ENCODE peak calls at places on chromosomes 2 and 18, in ten cellular contexts. Y is endodermal cell, K is heart right ventricle, O is body of pancreas, N is K562, Q is esophagus squamous epithelium, D is ascending aorta, R is colonic mucosa, C is lung, I is left lung. G is an unnamed sample. For H3K4me1, the result is how much of the 10 kb centered on the place peaks cover.

GRCh38 chr2:134218928-134219707 is 34.8 kb upstream of the MGAT5 start:
- DNase-seq in Y (peak), K (no peak), O (no peak), N (no peak), Q (no peak), D (no peak), R (peak), C (no peak), I (peak), G (peak)

GRCh38 chr2:136112949-136113766 is 4.8 kb downstream of the CXCR4 start:
- DNase-seq in Y (no peak), K (no peak), O (no peak), N (no peak), Q (no peak), D (no peak), R (no peak), C (peak), I (no peak), G (no peak)

GRCh38 chr18:55688066-55688465 is 100.1 kb upstream of the TCF4 start:
- DNase-seq in Y (no peak), K (no peak), O (no peak), N (no peak), Q (no peak), D (no peak), R (no peak), C (no peak), I (no peak), G (no peak)

GRCh38 chr2:237790353-237790752 is 8.2 kb upstream of the RBM44 start:
- DNase-seq in Y (no peak), K (no peak), O (no peak), N (no peak), Q (no peak), D (no peak), R (no peak), C (no peak), I (no peak), G (no peak)

GRCh38 chr2:1784087-1784486 is 39.8 kb upstream of the PXDN start:
- DNase-seq in Y (no peak), K (no peak), O (no peak), N (no peak), Q (no peak), D (no peak), R (no peak), C (no peak), I (no peak), G (peak)

GRCh38 chr2:240564191-240564570 is 4.0 kb downstream of the DUSP28 start:
- DNase-seq in Y (peak), K (no peak), O (no peak), N (no peak), Q (no peak), D (no peak), R (no peak), C (no peak), I (no peak), G (no peak)

GRCh38 chr2:62194558-62195420 is 1.1 kb upstream of the B3GNT2 start:
- DNase-seq in Y (peak), K (peak), O (no peak), N (no peak), Q (no peak), D (no peak), R (peak), C (no peak), I (peak), G (peak)

GRCh38 chr18:31413137-31413536 is 34.4 kb upstream of the DSG3 start:
- DNase-seq in Y (no peak), K (no peak), O (no peak), N (no peak), Q (no peak), D (no peak), R (no peak), C (no peak), I (no peak), G (no peak)

GRCh38 chr2:8595428-8595805 is 86.4 kb upstream of the ID2 start:
- DNase-seq in Y (no peak), K (no peak), O (no peak), N (no peak), Q (no peak), D (no peak), R (no peak), C (no peak), I (no peak), G (no peak)

DNA sequence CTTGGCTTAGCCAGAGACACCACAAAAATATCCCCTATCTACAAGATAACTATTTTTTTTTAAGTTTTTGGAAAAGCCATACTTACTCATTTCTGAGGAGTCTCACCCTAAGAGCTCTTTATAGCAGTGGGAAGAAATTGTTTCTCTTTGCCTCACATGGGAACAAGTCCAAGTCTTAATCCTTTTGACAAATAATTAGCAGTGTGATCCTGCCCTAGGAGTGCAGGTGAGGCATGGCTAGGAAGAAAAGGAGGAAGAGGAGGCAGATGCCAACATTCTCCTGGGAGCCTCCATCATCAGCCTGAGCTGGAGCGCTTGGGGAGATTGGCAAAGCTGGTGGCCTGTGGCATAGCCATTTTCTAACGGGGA is 115.6 kb downstream of the STPG4 start:
- DNase-seq in Y (no peak), K (no peak), O (no peak), N (no peak), Q (no peak), D (no peak), R (no peak), C (no peak), I (no peak), G (no peak)
- H3K4me3 ChIP-seq in Y (no peak), K (no peak), O (no peak), N (no peak), Q (no peak), D (no peak), R (no peak), C (no peak), I (no peak), G (no peak)

GRCh38 chr2:130372833-130373807 is 17.3 kb downstream of the PTPN18 start:
- DNase-seq in Y (no peak), K (no peak), O (no peak), N (no peak), Q (no peak), D (no peak), R (no peak), C (no peak), I (no peak), G (peak)
- H3K4me1 ChIP-seq in Y (under half), K (under half), O (under half), N (under half), Q (half or more), D (under half), R (under half), C (under half), I (under half), G (under half)

GRCh38 chr2:216991563-216991962 is 131.7 kb upstream of the TNP1 start:
- DNase-seq in Y (no peak), K (peak), O (no peak), N (no peak), Q (no peak), D (no peak), R (peak), C (no peak), I (no peak), G (peak)

GRCh38 chr2:216985658-216986141 is 125.8 kb upstream of the TNP1 start:
- DNase-seq in Y (peak), K (no peak), O (no peak), N (no peak), Q (no peak), D (no peak), R (no peak), C (no peak), I (no peak), G (no peak)

GRCh38 chr2:216992056-216992455 is 132.2 kb upstream of the TNP1 start:
- DNase-seq in Y (no peak), K (peak), O (no peak), N (no peak), Q (no peak), D (no peak), R (no peak), C (no peak), I (no peak), G (peak)

GRCh38 chr2:216987176-216987809 is 127.4 kb upstream of the TNP1 start:
- DNase-seq in Y (no peak), K (no peak), O (no peak), N (no peak), Q (no peak), D (no peak), R (no peak), C (no peak), I (no peak), G (peak)

GRCh38 chr2:216989335-216990129 is 129.7 kb upstream of the TNP1 start:
- DNase-seq in Y (no peak), K (no peak), O (no peak), N (no peak), Q (no peak), D (no peak), R (no peak), C (no peak), I (no peak), G (no peak)
- TF ChIP-seq CTCF in Y (peak), K (peak), O (no peak), N (peak), Q (no peak), D (no peak), R (no peak), C (no peak), I (no peak), G (peak)

GRCh38 chr2:208698114-208698513 is 291.5 kb downstream of the PTH2R start:
- DNase-seq in Y (no peak), K (no peak), O (no peak), N (no peak), Q (no peak), D (no peak), R (no peak), C (no peak), I (no peak), G (no peak)
- H3K4me3 ChIP-seq in Y (no peak), K (no peak), O (no peak), N (no peak), Q (no peak), D (no peak), R (no peak), C (no peak), I (no peak), G (no peak)

GRCh38 chr2:102034683-102035606 is 43.2 kb downstream of the IL1R2 start:
- DNase-seq in Y (no peak), K (no peak), O (no peak), N (no peak), Q (no peak), D (no peak), R (no peak), C (no peak), I (no peak), G (no peak)
- H3K4me1 ChIP-seq in Y (under half), K (under half), O (under half), N (under half), Q (half or more), D (under half), R (under half), C (under half), I (under half), G (under half)

DNA sequence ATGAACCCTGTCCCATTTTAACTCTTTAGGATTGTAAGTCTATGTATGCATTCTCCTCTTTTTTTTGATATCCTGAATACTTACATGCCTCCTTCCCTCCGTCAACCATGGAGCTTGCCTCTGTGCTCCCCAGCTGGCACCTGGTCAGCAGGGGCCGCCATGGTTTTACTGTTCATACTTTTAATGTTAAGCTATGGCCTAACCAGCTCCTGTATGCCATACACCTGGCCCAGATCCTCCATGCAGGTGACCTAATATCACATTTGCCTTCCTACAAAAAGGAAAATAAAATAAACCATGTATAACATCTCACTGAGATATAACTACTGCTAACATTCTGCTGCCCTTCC is 283.1 kb upstream of the TRIB2 start:
- DNase-seq in Y (no peak), K (no peak), O (peak), N (no peak), Q (no peak), D (no peak), R (no peak), C (no peak), I (no peak), G (no peak)
- TF ChIP-seq CTCF in Y (peak), K (no peak), O (no peak), N (peak), Q (no peak), D (no peak), R (no peak), C (no peak), I (no peak), G (no peak)

DNA sequence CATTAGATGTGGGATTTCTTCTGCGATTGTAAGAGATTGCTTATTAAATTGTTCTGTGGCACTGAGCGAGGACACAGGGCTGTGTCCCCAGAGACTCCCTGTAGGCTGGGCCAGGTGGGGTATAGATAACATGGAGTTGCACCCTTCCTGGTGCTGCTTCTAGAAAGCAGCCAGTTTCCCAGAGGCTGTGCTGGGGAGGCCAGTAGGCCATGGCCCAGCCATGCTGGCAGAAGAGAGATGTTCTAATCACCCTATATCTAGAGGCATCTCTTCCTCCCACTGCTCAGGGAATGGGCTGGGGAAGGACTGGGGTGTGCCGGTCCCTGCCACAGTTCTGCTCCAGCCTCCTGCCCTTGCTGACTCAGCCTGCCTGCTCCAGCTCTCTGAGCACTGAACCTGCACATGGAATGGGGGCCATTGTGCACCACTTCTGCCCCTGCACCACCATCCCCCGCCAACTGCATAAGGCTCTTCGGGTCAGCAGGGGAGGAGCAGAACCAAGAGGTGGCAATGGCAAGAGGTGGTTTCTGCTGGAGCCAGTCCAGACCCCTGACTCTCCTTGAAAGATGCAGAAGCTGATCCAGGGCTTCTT is 66.8 kb downstream of the HS1BP3 start:
- DNase-seq in Y (no peak), K (peak), O (no peak), N (no peak), Q (no peak), D (no peak), R (no peak), C (no peak), I (peak), G (peak)
- H3K4me3 ChIP-seq in Y (no peak), K (no peak), O (no peak), N (no peak), Q (no peak), D (no peak), R (no peak), C (no peak), I (no peak), G (no peak)

GRCh38 chr2:43157506-43158232 is 68.7 kb downstream of the ZFP36L2 start:
- DNase-seq in Y (no peak), K (no peak), O (no peak), N (no peak), Q (no peak), D (no peak), R (no peak), C (no peak), I (peak), G (no peak)

GRCh38 chr2:43158259-43158880 is 68.0 kb downstream of the ZFP36L2 start:
- DNase-seq in Y (no peak), K (peak), O (peak), N (no peak), Q (peak), D (peak), R (peak), C (peak), I (peak), G (peak)

GRCh38 chr2:43154685-43155084 is 71.7 kb downstream of the ZFP36L2 start:
- DNase-seq in Y (no peak), K (no peak), O (peak), N (no peak), Q (no peak), D (no peak), R (peak), C (no peak), I (no peak), G (no peak)

GRCh38 chr2:43152711-43153627 is 73.4 kb downstream of the ZFP36L2 start:
- DNase-seq in Y (no peak), K (peak), O (peak), N (no peak), Q (no peak), D (no peak), R (no peak), C (no peak), I (no peak), G (no peak)

GRCh38 chr2:43155842-43156511 is 70.4 kb downstream of the ZFP36L2 start:
- DNase-seq in Y (no peak), K (no peak), O (peak), N (no peak), Q (no peak), D (no peak), R (no peak), C (no peak), I (peak), G (no peak)
- H3K4me1 ChIP-seq in Y (under half), K (under half), O (half or more), N (under half), Q (half or more), D (under half), R (under half), C (under half), I (under half), G (under half)

GRCh38 chr2:80022018-80022417 is 282.5 kb downstream of the LRRTM1 start:
- DNase-seq in Y (no peak), K (no peak), O (no peak), N (no peak), Q (no peak), D (no peak), R (no peak), C (no peak), I (no peak), G (no peak)

GRCh38 chr2:80014637-80015036 is 289.9 kb downstream of the LRRTM1 start:
- DNase-seq in Y (no peak), K (no peak), O (no peak), N (no peak), Q (no peak), D (no peak), R (no peak), C (no peak), I (no peak), G (no peak)

GRCh38 chr2:80019571-80019970 is 285.0 kb downstream of the LRRTM1 start:
- DNase-seq in Y (no peak), K (no peak), O (no peak), N (no peak), Q (no peak), D (no peak), R (no peak), C (no peak), I (no peak), G (no peak)

GRCh38 chr2:80020061-80020460 is 284.5 kb downstream of the LRRTM1 start:
- DNase-seq in Y (no peak), K (no peak), O (no peak), N (no peak), Q (no peak), D (no peak), R (no peak), C (no peak), I (no peak), G (no peak)

DNA sequence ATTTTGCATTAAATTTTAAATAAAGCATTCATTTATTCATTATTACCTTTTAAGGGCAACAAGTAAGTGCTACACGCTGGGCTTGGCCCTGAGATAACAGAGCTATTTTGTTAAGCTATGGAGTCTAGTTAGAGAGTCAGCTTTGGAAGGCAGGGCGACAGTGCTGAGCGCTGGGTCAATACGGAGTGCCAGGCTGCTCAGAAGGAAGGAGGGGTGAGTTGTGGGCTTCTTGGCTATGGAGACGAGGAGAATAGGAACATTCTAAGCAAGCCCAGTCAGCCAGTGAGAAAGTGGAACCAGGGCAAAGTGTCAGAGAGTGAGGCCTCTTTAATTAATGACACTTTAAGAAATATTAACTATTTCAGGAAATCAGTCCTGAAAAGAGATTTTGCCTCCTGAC is 288.4 kb downstream of the LRRTM1 start:
- DNase-seq in Y (no peak), K (no peak), O (no peak), N (no peak), Q (no peak), D (no peak), R (no peak), C (no peak), I (no peak), G (no peak)
- TF ChIP-seq CTCF in Y (no peak), K (no peak), O (no peak), N (no peak), Q (no peak), D (no peak), R (no peak), C (no peak), I (no peak), G (no peak)

GRCh38 chr2:23477392-23477791 is 92.4 kb downstream of the KLHL29 start:
- DNase-seq in Y (peak), K (no peak), O (no peak), N (no peak), Q (no peak), D (no peak), R (no peak), C (no peak), I (no peak), G (peak)

GRCh38 chr2:23476786-23477185 is 91.8 kb downstream of the KLHL29 start:
- DNase-seq in Y (peak), K (no peak), O (no peak), N (no peak), Q (no peak), D (no peak), R (no peak), C (no peak), I (no peak), G (no peak)

GRCh38 chr2:23478087-23478932 is 93.3 kb downstream of the KLHL29 start:
- DNase-seq in Y (peak), K (no peak), O (no peak), N (no peak), Q (no peak), D (no peak), R (no peak), C (no peak), I (no peak), G (peak)

GRCh38 chr2:23475473-23475872 is 90.5 kb downstream of the KLHL29 start:
- DNase-seq in Y (peak), K (no peak), O (no peak), N (no peak), Q (no peak), D (no peak), R (no peak), C (no peak), I (no peak), G (no peak)

DNA sequence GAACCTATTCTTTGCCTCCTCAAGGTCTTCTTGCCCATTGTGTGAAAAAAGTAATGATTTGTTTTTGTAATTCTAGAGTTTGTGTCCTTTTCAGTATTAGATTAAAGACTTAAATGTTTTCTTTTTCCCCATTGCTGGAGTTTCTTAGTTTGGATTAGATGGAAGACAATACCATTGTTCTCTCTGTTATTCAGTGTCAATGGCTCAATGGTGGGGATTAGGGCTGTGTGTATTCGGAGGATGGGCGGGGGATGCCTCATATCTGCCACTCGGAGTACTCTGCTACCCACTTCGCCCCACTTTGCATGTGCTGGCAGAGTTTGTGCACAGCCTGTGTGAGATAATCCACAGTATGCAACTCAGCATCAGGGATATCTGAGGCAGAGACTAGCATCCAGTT is 90.1 kb downstream of the KLHL29 start:
- DNase-seq in Y (peak), K (no peak), O (no peak), N (no peak), Q (no peak), D (no peak), R (no peak), C (no peak), I (no peak), G (no peak)
- H3K4me3 ChIP-seq in Y (no peak), K (no peak), O (no peak), N (no peak), Q (no peak), D (no peak), R (no peak), C (no peak), I (no peak), G (no peak)

G was measured in kidney.